ENCODE peak calls at places on chromosomes 12 and 14, in nine cellular contexts. C is IMR-90, Y is sigmoid colon, W is stomach, V is AG09309, J is lower leg skin, R is endothelial cell of umbilical vein, S is NB4, P is lung. I is an unnamed sample.

GRCh38 chr14:57835751-57836150 is 30.1 kb downstream of the SLC35F4 start:
- DNase-seq in P (no peak), S (no peak), J (no peak), C (no peak), Y (no peak), R (no peak), V (no peak), W (no peak), I (no peak)

GRCh38 chr12:78442454-78442801 is 422.1 kb upstream of the SYT1 start:
- DNase-seq in J (no peak), C (peak), Y (no peak), V (peak), S (no peak), W (no peak), P (no peak), R (no peak), I (no peak)

GRCh38 chr14:30299915-30300314 is 259.0 kb upstream of the G2E3 start:
- DNase-seq in R (no peak), V (no peak), P (no peak), J (no peak), W (no peak), S (no peak), C (no peak), Y (no peak), I (no peak)

GRCh38 chr12:19707948-19708409 is 268.7 kb downstream of the AEBP2 start:
- DNase-seq in P (no peak), J (no peak), W (no peak), C (peak), R (no peak), Y (no peak), V (no peak), S (peak), I (peak)

GRCh38 chr12:85191-85666 is 18.7 kb downstream of the IQSEC3 start:
- DNase-seq in Y (no peak), J (no peak), R (no peak), P (no peak), C (no peak), W (no peak), V (no peak), S (no peak), I (no peak)

GRCh38 chr14:74952697-74953484 is 2.5 kb downstream of the PGF start:
- DNase-seq in S (no peak), V (no peak), W (no peak), Y (no peak), J (no peak), P (no peak), C (no peak), R (no peak), I (no peak)

GRCh38 chr14:52458721-52459085 is 93.6 kb downstream of the TXNDC16 start:
- DNase-seq in J (no peak), C (peak), R (no peak), P (no peak), Y (no peak), V (no peak), S (no peak), W (no peak), I (no peak)

GRCh38 chr12:94429633-94430032 is 30.0 kb downstream of the CEP83 start:
- DNase-seq in J (no peak), R (no peak), C (no peak), W (no peak), P (no peak), Y (no peak), V (no peak), S (no peak), I (no peak)

GRCh38 chr14:80636071-80636470 is 305.5 kb downstream of the CEP128 start:
- DNase-seq in R (no peak), C (peak), W (no peak), Y (no peak), P (no peak), V (no peak), S (peak), J (no peak), I (peak)

GRCh38 chr12:40156031-40156764 is 50.3 kb upstream of the SLC2A13 start:
- DNase-seq in V (no peak), R (no peak), P (no peak), W (no peak), J (no peak), S (no peak), C (no peak), Y (no peak), I (no peak)

GRCh38 chr12:104958009-104958945 is at the start of gene SLC41A2:
- DNase-seq in Y (peak), C (peak), S (peak), V (peak), W (peak), P (peak), J (peak), R (peak), I (peak)

GRCh38 chr12:18443768-18444437 is 182.6 kb downstream of the PIK3C2G start:
- DNase-seq in P (no peak), V (no peak), J (no peak), C (peak), Y (no peak), R (peak), W (no peak), S (no peak), I (no peak)

GRCh38 chr12:90290980-90291975 is 582.6 kb upstream of the ATP2B1 start:
- DNase-seq in Y (no peak), J (no peak), W (no peak), R (peak), C (no peak), P (no peak), S (no peak), V (no peak), I (no peak)

GRCh38 chr12:22993639-22994038 is 368.7 kb downstream of the ETNK1 start:
- DNase-seq in J (no peak), R (no peak), V (no peak), C (no peak), W (no peak), S (no peak), Y (no peak), P (no peak), I (no peak)

GRCh38 chr12:7075931-7076330 is 15.4 kb downstream of the C1S start:
- DNase-seq in R (no peak), J (no peak), W (no peak), V (peak), Y (no peak), C (peak), P (no peak), S (no peak), I (no peak)

GRCh38 chr12:43730283-43730682 is 28.3 kb downstream of the PUS7L start:
- DNase-seq in S (no peak), Y (no peak), R (no peak), W (no peak), J (no peak), C (no peak), V (no peak), P (no peak), I (no peak)

GRCh38 chr14:33114331-33114730 is 175.7 kb downstream of the NPAS3 start:
- DNase-seq in R (no peak), V (peak), C (no peak), S (no peak), P (no peak), W (no peak), Y (no peak), J (no peak), I (no peak)

GRCh38 chr12:56029666-56030293 is 8.9 kb downstream of the IKZF4 start:
- DNase-seq in J (no peak), W (peak), Y (no peak), P (peak), R (peak), C (peak), S (peak), V (peak), I (peak)

GRCh38 chr12:89768586-89769482 is 60.2 kb upstream of the ATP2B1 start:
- DNase-seq in Y (no peak), J (no peak), S (peak), C (peak), R (no peak), W (no peak), V (peak), P (no peak), I (no peak)

GRCh38 chr14:22535126-22535525 is 53.9 kb downstream of the DAD1 start:
- DNase-seq in P (no peak), Y (no peak), V (no peak), W (no peak), R (no peak), S (no peak), C (no peak), J (no peak), I (no peak)

GRCh38 chr12:67452119-67452805 is 183.1 kb downstream of the CAND1 start:
- DNase-seq in V (no peak), R (no peak), P (no peak), S (peak), J (no peak), Y (no peak), W (no peak), C (no peak), I (peak)

GRCh38 chr12:122403831-122404230 is 18.6 kb downstream of the CLIP1 start:
- DNase-seq in J (no peak), Y (no peak), W (no peak), S (no peak), V (no peak), C (no peak), R (no peak), P (no peak), I (no peak)

GRCh38 chr14:65658202-65658601 is 245.7 kb downstream of the FUT8 start:
- DNase-seq in P (no peak), S (no peak), W (no peak), R (no peak), Y (no peak), J (no peak), V (peak), C (peak), I (no peak)

GRCh38 chr14:50675597-50675996 is 7.5 kb upstream of the SAV1 start:
- DNase-seq in R (no peak), V (no peak), C (peak), J (no peak), W (no peak), P (no peak), S (no peak), Y (no peak), I (no peak)

GRCh38 chr12:62146323-62146722 is 113.9 kb upstream of the USP15 start:
- DNase-seq in Y (no peak), R (no peak), S (peak), W (no peak), P (no peak), C (no peak), V (no peak), J (no peak), I (no peak)

GRCh38 chr12:11879306-11879705 is 191.4 kb upstream of the BCL2L14 start:
- DNase-seq in Y (no peak), S (no peak), W (no peak), R (peak), C (peak), J (no peak), P (no peak), V (peak), I (no peak)

GRCh38 chr12:116141110-116141832 is 136.2 kb downstream of the MED13L start:
- DNase-seq in P (no peak), J (no peak), Y (no peak), S (no peak), R (peak), W (no peak), V (no peak), C (no peak), I (peak)

GRCh38 chr14:104085032-104085888 is at the start of gene ASPG:
- DNase-seq in W (peak), R (no peak), S (no peak), P (no peak), Y (peak), V (no peak), C (no peak), J (no peak), I (no peak)

GRCh38 chr12:107393043-107393725 is 292.4 kb upstream of the PWP1 start:
- DNase-seq in J (no peak), S (no peak), C (no peak), V (no peak), Y (no peak), R (peak), W (no peak), P (no peak), I (no peak)

GRCh38 chr14:73634333-73634833 is 10.4 kb upstream of the DNAL1 start:
- DNase-seq in V (no peak), C (no peak), Y (peak), J (no peak), R (peak), W (peak), S (no peak), P (peak), I (no peak)

GRCh38 chr12:102107970-102108369 is 11.9 kb downstream of the NUP37 start:
- DNase-seq in R (no peak), C (no peak), P (no peak), J (no peak), W (no peak), S (no peak), V (no peak), Y (no peak), I (no peak)

GRCh38 chr14:35215110-35215872 is 76.9 kb upstream of the PSMA6 start:
- DNase-seq in R (peak), P (no peak), Y (no peak), W (no peak), S (peak), J (no peak), C (peak), V (peak), I (peak)

GRCh38 chr12:159131-159782 is 54.7 kb downstream of the SLC6A12 start:
- DNase-seq in R (no peak), Y (no peak), S (no peak), C (no peak), W (no peak), J (no peak), P (no peak), V (no peak), I (no peak)

GRCh38 chr12:64392221-64392620 is 1.7 kb upstream of the C12orf56 start:
- DNase-seq in Y (no peak), V (peak), S (peak), J (no peak), R (peak), W (no peak), P (no peak), C (peak), I (peak)

GRCh38 chr14:68949236-68949965 is 29.7 kb downstream of the ACTN1 start:
- DNase-seq in J (no peak), Y (no peak), V (no peak), W (no peak), C (no peak), R (peak), P (no peak), S (no peak), I (no peak)

GRCh38 chr14:68945585-68946289 is 33.4 kb downstream of the ACTN1 start:
- DNase-seq in J (no peak), P (no peak), S (no peak), W (no peak), Y (no peak), V (no peak), R (no peak), C (no peak), I (no peak)

GRCh38 chr14:68946423-68946822 is 32.7 kb downstream of the ACTN1 start:
- DNase-seq in V (no peak), R (no peak), C (no peak), Y (no peak), P (no peak), J (no peak), S (no peak), W (no peak), I (no peak)

GRCh38 chr14:68948686-68949085 is 30.4 kb downstream of the ACTN1 start:
- DNase-seq in W (no peak), V (no peak), R (no peak), Y (peak), S (peak), C (no peak), P (no peak), J (no peak), I (no peak)

GRCh38 chr14:68947802-68948201 is 31.3 kb downstream of the ACTN1 start:
- DNase-seq in R (no peak), P (no peak), V (no peak), S (peak), C (peak), J (peak), W (peak), Y (peak), I (no peak)
- H3K4me3 ChIP-seq in R (no peak), P (no peak), V (no peak), S (peak), C (no peak), J (no peak), W (peak), Y (peak), I (no peak)

GRCh38 chr12:14393736-14394135 is 28.3 kb downstream of the ATF7IP start:
- DNase-seq in R (peak), P (no peak), Y (no peak), J (no peak), W (no peak), S (no peak), V (no peak), C (peak), I (no peak)
- H3K4me3 ChIP-seq in R (no peak), P (no peak), Y (no peak), J (no peak), W (no peak), S (no peak), V (no peak), C (no peak), I (peak)

GRCh38 chr14:76377675-76378074 is 1.7 kb downstream of the ESRRB start:
- DNase-seq in J (no peak), Y (no peak), V (no peak), C (no peak), W (no peak), S (no peak), P (no peak), R (no peak), I (no peak)

GRCh38 chr14:76375484-76375883 is 453 bp upstream of the ESRRB start:
- DNase-seq in J (no peak), Y (no peak), V (no peak), W (no peak), S (no peak), R (no peak), P (no peak), C (no peak), I (no peak)

GRCh38 chr14:76376001-76376404 is at the start of gene ESRRB:
- DNase-seq in V (no peak), P (no peak), Y (no peak), R (peak), C (peak), S (peak), W (no peak), J (no peak), I (no peak)

GRCh38 chr14:76376878-76377523 is 1.1 kb downstream of the ESRRB start:
- DNase-seq in P (no peak), S (no peak), Y (no peak), V (no peak), W (no peak), C (no peak), R (no peak), J (no peak), I (no peak)

DNA sequence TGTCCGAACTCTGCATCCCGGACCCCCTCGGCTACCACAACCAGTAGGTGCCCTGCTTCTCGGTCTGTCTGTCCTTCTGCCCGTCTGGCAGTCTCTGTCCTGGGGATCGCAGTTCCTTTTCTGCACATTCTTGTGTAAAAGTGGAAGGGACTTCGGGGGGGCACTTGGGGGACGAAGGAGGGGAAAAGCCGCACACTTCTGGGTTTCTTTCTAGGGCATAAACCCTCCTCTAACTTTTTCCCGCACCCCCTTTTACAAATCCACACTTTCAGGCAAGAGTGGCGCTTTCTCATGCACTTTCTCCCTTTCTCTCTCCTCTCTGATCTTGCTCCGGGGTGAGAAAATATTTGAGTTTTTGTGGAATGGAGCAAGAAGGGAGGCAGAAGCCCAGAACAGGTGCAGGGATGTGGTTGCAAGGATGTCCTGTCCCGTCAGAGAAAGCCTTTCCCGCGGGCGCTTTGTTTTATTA is 506 bp downstream of the ESRRB start:
- DNase-seq in R (no peak), J (no peak), V (no peak), P (no peak), Y (no peak), S (no peak), W (no peak), C (no peak), I (no peak)
- H3K4me3 ChIP-seq in R (peak), J (no peak), V (peak), P (no peak), Y (peak), S (no peak), W (peak), C (no peak), I (no peak)

GRCh38 chr14:85533821-85534271 is 3.9 kb downstream of the FLRT2 start:
- DNase-seq in V (no peak), Y (peak), P (no peak), W (no peak), J (no peak), C (peak), S (no peak), R (peak), I (no peak)
- H3K4me3 ChIP-seq in V (peak), Y (peak), P (no peak), W (peak), J (peak), C (peak), S (no peak), R (peak), I (no peak)

I was measured in Karpas-422.